ENCODE peak calls at places on chromosome 9, in eight cellular contexts. V is type B pancreatic cell; X is A549; A is stimulated activated CD8-positive, alpha-beta memory T cell treated with anti-CD3 and anti-CD28 coated beads, Interleukin-15, amount 100 ng/mL, for 1 hour; G is mucosa of gallbladder; R is stomach; P is small intestine; U is neuronal stem cell. K is an unnamed sample.

GRCh38 chr9:69107801-69108200 is 66.3 kb upstream of the TJP2 start:
- DNase-seq in A (no peak), R (no peak), P (no peak), G (no peak), X (no peak), V (no peak), U (no peak), K (no peak)

GRCh38 chr9:109253637-109254284 is 67.1 kb downstream of the EPB41L4B start:
- DNase-seq in X (peak; percentile 49), G (peak; percentile 13), V (no peak), P (no peak), A (no peak), R (peak; percentile 66), U (no peak), K (no peak)

GRCh38 chr9:92966518-92966800 is 19.1 kb downstream of the FGD3 start:
- DNase-seq in P (no peak), U (no peak), X (no peak), G (no peak), A (no peak), R (peak; percentile 14), V (no peak), K (no peak)

GRCh38 chr9:89935791-89936190 is 331.0 kb downstream of the GADD45G start:
- DNase-seq in A (no peak), P (no peak), U (no peak), R (no peak), X (no peak), V (no peak), G (no peak), K (no peak)

GRCh38 chr9:95771556-95772280 is 103.8 kb upstream of the ERCC6L2 start:
- DNase-seq in U (peak; percentile 61), X (no peak), G (peak; percentile 49), P (no peak), A (no peak), R (peak; percentile 27), V (no peak), K (no peak)

GRCh38 chr9:89277454-89277853 is 33.5 kb upstream of the CKS2 start:
- DNase-seq in X (no peak), R (peak; percentile 33), A (no peak), V (no peak), G (no peak), U (no peak), P (peak; percentile 71), K (no peak)

GRCh38 chr9:129569506-129570449 is 51.1 kb downstream of the C9orf50 start:
- DNase-seq in U (no peak), G (no peak), A (no peak), R (peak; percentile 37), P (peak; percentile 12), X (peak; percentile 70), V (no peak), K (no peak)

GRCh38 chr9:33480094-33480493 is 6.4 kb upstream of the NOL6 start:
- DNase-seq in G (no peak), X (no peak), A (no peak), P (no peak), U (no peak), R (no peak), V (no peak), K (no peak)

GRCh38 chr9:7382365-7382764 is 417.2 kb downstream of the DMAC1 start:
- DNase-seq in G (no peak), A (no peak), P (no peak), U (no peak), X (no peak), V (no peak), R (no peak), K (no peak)

GRCh38 chr9:105620996-105621395 is 41.3 kb upstream of the TAL2 start:
- DNase-seq in G (no peak), X (no peak), U (no peak), A (no peak), P (no peak), R (no peak), V (no peak), K (no peak)

GRCh38 chr9:114193090-114193489 is 37.8 kb downstream of the COL27A1 start:
- DNase-seq in V (no peak), X (no peak), P (no peak), U (no peak), R (no peak), A (no peak), G (no peak), K (no peak)

GRCh38 chr9:97316904-97317303 is 9.4 kb downstream of the CCDC180 start:
- DNase-seq in U (no peak), R (no peak), V (no peak), X (no peak), G (no peak), A (no peak), P (no peak), K (no peak)

GRCh38 chr9:122222741-122223140 is 6.0 kb downstream of the LHX6 start:
- DNase-seq in G (no peak), U (no peak), V (no peak), X (no peak), P (no peak), R (no peak), A (no peak), K (no peak)

GRCh38 chr9:129012343-129012742 is 15.8 kb downstream of the SH3GLB2 start:
- DNase-seq in P (no peak), A (no peak), R (no peak), G (no peak), X (no peak), U (no peak), V (no peak), K (no peak)

GRCh38 chr9:24832307-24832706 is 286.6 kb upstream of the IZUMO3 start:
- DNase-seq in R (no peak), V (no peak), G (no peak), X (no peak), A (no peak), U (no peak), P (no peak), K (no peak)

GRCh38 chr9:6584881-6585597 is 60.5 kb downstream of the GLDC start:
- DNase-seq in A (no peak), R (no peak), U (no peak), G (no peak), P (peak; percentile 46), V (no peak), X (peak; percentile 26), K (no peak)